ENCODE peak calls at places on chromosomes 7 and 10, in eight cellular contexts. B is sigmoid colon, L is vagina, U is prostate gland, Q is GM23338, R is stomach, A is transverse colon, O is Panc1. P is an unnamed sample.

GRCh38 chr10:29169021-29169420 is 119.8 kb upstream of the LYZL1 start:
- DNase-seq in B (no peak), L (no peak), U (no peak), Q (no peak), R (no peak), A (no peak), O (no peak), P (no peak)

GRCh38 chr7:22332481-22332880 is 24.5 kb downstream of the RAPGEF5 start:
- DNase-seq in B (no peak), L (no peak), U (no peak), Q (no peak), R (no peak), A (no peak), O (no peak), P (no peak)

GRCh38 chr10:91616124-91616523 is 16.7 kb downstream of the PPP1R3C start:
- DNase-seq in B (no peak), L (no peak), U (no peak), Q (no peak), R (no peak), A (no peak), O (no peak), P (no peak)

GRCh38 chr10:28242560-28243204 is 60.2 kb downstream of the MPP7 start:
- DNase-seq in B (no peak), L (no peak), U (no peak), Q (no peak), R (no peak), A (no peak), O (no peak), P (no peak)

GRCh38 chr7:20267482-20267881 is 50.3 kb upstream of the MACC1 start:
- DNase-seq in B (no peak), L (no peak), U (no peak), Q (peak; percentile 59), R (no peak), A (no peak), O (no peak), P (no peak)

GRCh38 chr10:131520206-131520605 is 208.7 kb upstream of the TCERG1L start:
- DNase-seq in B (no peak), L (no peak), U (no peak), Q (no peak), R (no peak), A (no peak), O (no peak), P (no peak)

GRCh38 chr7:138982204-138982623 is 1.0 kb upstream of the KIAA1549 start:
- DNase-seq in B (no peak), L (no peak), U (no peak), Q (no peak), R (no peak), A (no peak), O (no peak), P (no peak)

GRCh38 chr7:136878878-136879277 is 10.4 kb downstream of the CHRM2 start:
- DNase-seq in B (no peak), L (no peak), U (no peak), Q (peak; percentile 51), R (no peak), A (no peak), O (no peak), P (no peak)

GRCh38 chr7:23594879-23595604 is 2.1 kb upstream of the CCDC126 start:
- DNase-seq in B (no peak), L (no peak), U (no peak), Q (no peak), R (no peak), A (no peak), O (no peak), P (no peak)

GRCh38 chr10:89556590-89556989 is 21.2 kb upstream of the SLC16A12 start:
- DNase-seq in B (no peak), L (no peak), U (no peak), Q (no peak), R (no peak), A (no peak), O (no peak), P (no peak)

GRCh38 chr7:13988765-13989137 is 715 bp downstream of the ETV1 start:
- DNase-seq in B (no peak), L (no peak), U (no peak), Q (peak; percentile 69), R (no peak), A (no peak), O (no peak), P (no peak)

GRCh38 chr10:96873756-96874467 is 41.8 kb downstream of the LCOR start:
- DNase-seq in B (no peak), L (no peak), U (no peak), Q (no peak), R (no peak), A (no peak), O (no peak), P (no peak)

GRCh38 chr10:15842493-15843169 is 17.7 kb downstream of the MINDY3 start:
- DNase-seq in B (no peak), L (no peak), U (no peak), Q (no peak), R (no peak), A (no peak), O (no peak), P (no peak)

GRCh38 chr10:125006188-125006680 is 64.3 kb downstream of the ZRANB1 start:
- DNase-seq in B (peak; percentile 51), L (no peak), U (no peak), Q (no peak), R (no peak), A (peak; percentile 6), O (no peak), P (no peak)

GRCh38 chr10:66747451-66747850 is 178.4 kb upstream of the LRRTM3 start:
- DNase-seq in B (no peak), L (no peak), U (no peak), Q (no peak), R (no peak), A (no peak), O (no peak), P (no peak)

GRCh38 chr7:66075590-66076458 is at the start of gene ASL:
- DNase-seq in B (peak; percentile 97), L (peak; percentile 92), U (peak; percentile 94), Q (peak; percentile 97), R (peak; percentile 97), A (peak; percentile 97), O (no peak), P (peak; percentile 98)

GRCh38 chr10:132109341-132110072 is 43.8 kb downstream of the JAKMIP3 start:
- DNase-seq in B (peak; percentile 64), L (no peak), U (no peak), Q (no peak), R (peak; percentile 23), A (no peak), O (no peak), P (peak; percentile 10)

GRCh38 chr10:43869669-43870322 is 221.1 kb upstream of the ZNF32 start:
- DNase-seq in B (no peak), L (no peak), U (no peak), Q (no peak), R (no peak), A (no peak), O (no peak), P (no peak)

DNA sequence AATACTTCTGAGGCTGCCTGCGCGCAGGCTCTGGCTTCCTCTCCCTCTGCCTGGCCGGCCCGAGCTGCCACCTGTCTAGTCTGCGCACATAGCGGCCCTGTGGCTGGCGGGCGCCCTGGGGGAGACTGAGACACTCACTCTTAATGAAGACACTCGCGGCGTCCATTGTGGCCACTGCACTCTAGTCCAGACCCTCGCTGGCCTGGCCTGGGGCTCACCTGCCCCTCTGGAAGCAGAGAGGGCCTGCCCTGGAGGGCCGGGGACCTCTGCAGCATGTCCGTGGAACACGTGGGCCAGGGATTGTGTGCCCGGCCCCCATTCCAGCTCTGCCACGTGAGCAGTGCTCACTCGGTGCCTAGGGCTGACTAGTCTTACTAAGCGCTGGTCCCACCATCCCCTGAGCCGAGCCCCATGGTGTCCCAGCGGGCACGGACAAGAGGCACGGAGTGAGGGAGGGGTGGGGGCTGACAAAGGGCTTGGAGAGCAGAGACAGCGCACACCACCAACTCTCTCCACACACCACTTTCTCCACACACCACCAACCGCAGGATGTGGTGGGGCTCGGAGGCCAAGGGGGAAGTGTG is 149.3 kb downstream of the ELFN1 start:
- DNase-seq in B (peak; percentile 54), L (no peak), U (no peak), Q (no peak), R (peak; percentile 22), A (no peak), O (no peak), P (no peak)
- H3K4me1 ChIP-seq in B (no peaks in the 10 kb centered on the region), L (no peaks in the 10 kb centered on the region), U (no peaks in the 10 kb centered on the region), Q (no peaks in the 10 kb centered on the region), R (no peaks in the 10 kb centered on the region), A (no peaks in the 10 kb centered on the region), O (no peaks in the 10 kb centered on the region), P (peaks cover 8% of the 10 kb centered on the region)

GRCh38 chr7:26626687-26627086 is 237.7 kb downstream of the SKAP2 start:
- DNase-seq in B (no peak), L (peak; percentile 52), U (no peak), Q (no peak), R (no peak), A (no peak), O (no peak), P (no peak)
- H3K27ac ChIP-seq in B (no peak overlapping the region), L (no peak overlapping the region), U (no peak overlapping the region), Q (no peak overlapping the region), R (no peak overlapping the region), A (no peak overlapping the region), O (no peak overlapping the region), P (no peak overlapping the region)

GRCh38 chr10:87872828-87873227 is 9.4 kb downstream of the PTEN start:
- DNase-seq in B (no peak), L (no peak), U (no peak), Q (no peak), R (no peak), A (no peak), O (no peak), P (no peak)
- TF ChIP-seq POLR2AphosphoS5 in B (no peak), L (no peak), U (no peak), Q (no peak), R (no peak), A (no peak), O (no peak), P (no peak)

GRCh38 chr7:148709019-148709418 is 10.3 kb downstream of the CUL1 start:
- DNase-seq in B (no peak), L (no peak), U (no peak), Q (no peak), R (no peak), A (no peak), O (no peak), P (no peak)

GRCh38 chr7:148708026-148708685 is 9.5 kb downstream of the CUL1 start:
- DNase-seq in B (no peak), L (no peak), U (no peak), Q (no peak), R (no peak), A (no peak), O (no peak), P (no peak)

GRCh38 chr7:148714498-148714897 is 15.8 kb downstream of the CUL1 start:
- DNase-seq in B (no peak), L (no peak), U (no peak), Q (no peak), R (no peak), A (no peak), O (no peak), P (no peak)

GRCh38 chr7:148712610-148713330 is 14.1 kb downstream of the CUL1 start:
- DNase-seq in B (no peak), L (no peak), U (no peak), Q (no peak), R (no peak), A (no peak), O (no peak), P (no peak)

GRCh38 chr7:148711191-148712102 is 12.7 kb downstream of the CUL1 start:
- DNase-seq in B (no peak), L (no peak), U (no peak), Q (no peak), R (no peak), A (no peak), O (no peak), P (no peak)
- H3K4me1 ChIP-seq in B (no peaks in the 10 kb centered on the region), L (peaks cover 84% of the 10 kb centered on the region), U (no peaks in the 10 kb centered on the region), Q (peaks cover 52% of the 10 kb centered on the region), R (peaks cover 21% of the 10 kb centered on the region), A (peaks cover 18% of the 10 kb centered on the region), O (peaks cover 15% of the 10 kb centered on the region), P (peaks cover 56% of the 10 kb centered on the region)

P was measured in upper lobe of left lung.